ENCODE peak calls at places on chromosomes 5 and 9, in nine cellular contexts. T is cardiac fibroblast, O is MM.1S, J is HCT116, W is hepatocyte, V is psoas muscle, K is foreskin fibroblast, A is mammary epithelial cell, E is heart left ventricle. D is an unnamed sample.

GRCh38 chr9:121294181-121294743 is 26.3 kb downstream of the GSN start:
- DNase-seq in E (peak), A (no peak), T (no peak), V (peak), J (no peak), W (no peak), O (no peak), K (no peak), D (no peak)

GRCh38 chr5:113166710-113167366 is 190.2 kb downstream of the DCP2 start:
- DNase-seq in O (no peak), J (peak), A (peak), W (peak), E (no peak), T (peak), V (no peak), K (peak), D (peak)

GRCh38 chr5:135887881-135888614 is 7.6 kb downstream of the IL9 start:
- DNase-seq in A (no peak), T (peak), K (peak), E (no peak), J (no peak), V (no peak), W (peak), O (no peak), D (peak)

GRCh38 chr5:172102913-172103629 is 85.0 kb downstream of the STK10 start:
- DNase-seq in W (peak), K (peak), O (no peak), T (peak), J (peak), A (peak), V (peak), E (peak), D (peak)

GRCh38 chr9:71755869-71756268 is 12.4 kb downstream of the CEMIP2 start:
- DNase-seq in J (no peak), T (no peak), O (no peak), V (no peak), K (no peak), A (no peak), W (no peak), E (no peak), D (no peak)

GRCh38 chr9:4987996-4988421 is 2.9 kb downstream of the JAK2 start:
- DNase-seq in O (peak), E (no peak), V (no peak), T (peak), J (peak), A (peak), K (peak), W (peak), D (peak)

GRCh38 chr5:180670586-180671359 is 21.4 kb upstream of the FLT4 start:
- DNase-seq in W (peak), O (peak), K (no peak), E (no peak), A (peak), J (peak), V (no peak), T (peak), D (peak)

GRCh38 chr5:158933494-158934318 is 166.0 kb downstream of the EBF1 start:
- DNase-seq in T (no peak), O (no peak), K (no peak), E (no peak), J (no peak), V (no peak), A (no peak), W (no peak), D (no peak)

GRCh38 chr5:123945548-123945947 is 433.6 kb downstream of the CSNK1G3 start:
- DNase-seq in J (no peak), E (no peak), W (no peak), O (no peak), T (no peak), A (no peak), V (no peak), K (no peak), D (no peak)

GRCh38 chr9:136740971-136741884 is 1.5 kb downstream of the LCN10 start:
- DNase-seq in A (no peak), E (no peak), J (no peak), O (no peak), T (peak), V (no peak), K (no peak), W (no peak), D (no peak)

GRCh38 chr9:132201139-132201538 is 39.3 kb downstream of the NTNG2 start:
- DNase-seq in K (no peak), E (peak), A (no peak), V (no peak), J (no peak), O (no peak), W (no peak), T (no peak), D (no peak)

GRCh38 chr5:55634204-55634785 is 77.8 kb downstream of the SLC38A9 start:
- DNase-seq in T (peak), O (no peak), A (no peak), W (no peak), V (no peak), E (no peak), J (no peak), K (no peak), D (peak)

GRCh38 chr5:82641362-82641988 is 363.3 kb upstream of the RPS23 start:
- DNase-seq in W (peak), O (peak), J (peak), A (peak), K (peak), E (no peak), T (peak), V (peak), D (peak)

DNA sequence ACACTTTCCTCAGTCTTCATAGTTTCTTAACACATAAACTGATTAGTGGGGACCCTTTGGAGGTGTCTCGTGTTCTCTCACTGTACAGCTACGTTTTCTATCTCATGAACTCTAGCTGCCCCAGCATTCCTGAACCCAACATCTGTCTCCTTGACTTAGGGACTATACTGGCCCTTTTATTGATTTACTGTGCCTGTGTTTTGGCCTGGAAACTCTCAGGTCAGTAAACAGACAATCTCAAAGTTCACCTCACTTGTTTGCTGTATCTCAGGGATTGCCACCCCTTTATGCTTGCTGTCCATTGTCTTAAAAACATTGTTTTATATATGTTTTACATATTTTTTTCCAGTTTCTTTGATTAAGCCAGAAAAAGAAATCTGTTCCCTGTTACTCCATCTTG is 222.8 kb downstream of the FAM170A start:
- DNase-seq in W (no peak), J (no peak), E (no peak), A (no peak), K (no peak), T (no peak), V (no peak), O (no peak), D (no peak)
- H3K4me3 ChIP-seq in W (no peak), J (no peak), E (no peak), A (no peak), K (no peak), T (no peak), V (no peak), O (no peak), D (no peak)

GRCh38 chr5:139764250-139764791 is 31.3 kb upstream of the PSD2 start:
- DNase-seq in T (peak), O (no peak), J (no peak), A (no peak), W (peak), K (no peak), E (no peak), V (no peak), D (no peak)
- H3K4me3 ChIP-seq in T (no peak), O (no peak), J (no peak), A (no peak), W (no peak), K (no peak), E (no peak), V (no peak), D (no peak)

GRCh38 chr5:111744455-111744854 is 12.5 kb downstream of the NREP start:
- DNase-seq in O (no peak), T (no peak), K (no peak), A (no peak), E (no peak), J (no peak), V (no peak), W (no peak), D (no peak)
- H3K4me3 ChIP-seq in O (no peak), T (no peak), K (no peak), A (no peak), E (no peak), J (no peak), V (no peak), W (no peak), D (no peak)

DNA sequence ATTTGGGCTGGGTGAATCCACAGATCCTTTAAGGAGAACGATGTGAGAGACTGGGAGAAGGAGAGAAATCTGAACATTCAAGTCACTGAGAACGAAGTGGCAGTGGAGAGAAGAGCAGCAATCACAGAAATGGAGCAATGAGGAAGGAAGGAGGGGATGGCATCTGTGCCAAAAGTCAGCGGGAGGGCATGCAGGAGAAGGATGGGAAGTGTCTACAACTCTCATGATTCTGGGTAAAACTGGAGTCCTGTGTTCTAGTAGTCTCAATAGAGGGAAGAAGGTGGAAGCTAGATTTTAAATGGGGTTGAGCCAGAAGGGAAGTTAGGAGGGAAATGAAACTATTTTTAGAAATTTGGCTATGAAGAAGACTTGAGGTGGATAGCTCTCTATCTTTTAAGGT is 39.1 kb upstream of the SPATA31C2 start:
- DNase-seq in A (no peak), T (no peak), E (no peak), V (no peak), W (no peak), J (no peak), O (no peak), K (no peak), D (no peak)
- H3K4me3 ChIP-seq in A (no peak), T (no peak), E (no peak), V (no peak), W (no peak), J (no peak), O (no peak), K (no peak), D (no peak)

DNA sequence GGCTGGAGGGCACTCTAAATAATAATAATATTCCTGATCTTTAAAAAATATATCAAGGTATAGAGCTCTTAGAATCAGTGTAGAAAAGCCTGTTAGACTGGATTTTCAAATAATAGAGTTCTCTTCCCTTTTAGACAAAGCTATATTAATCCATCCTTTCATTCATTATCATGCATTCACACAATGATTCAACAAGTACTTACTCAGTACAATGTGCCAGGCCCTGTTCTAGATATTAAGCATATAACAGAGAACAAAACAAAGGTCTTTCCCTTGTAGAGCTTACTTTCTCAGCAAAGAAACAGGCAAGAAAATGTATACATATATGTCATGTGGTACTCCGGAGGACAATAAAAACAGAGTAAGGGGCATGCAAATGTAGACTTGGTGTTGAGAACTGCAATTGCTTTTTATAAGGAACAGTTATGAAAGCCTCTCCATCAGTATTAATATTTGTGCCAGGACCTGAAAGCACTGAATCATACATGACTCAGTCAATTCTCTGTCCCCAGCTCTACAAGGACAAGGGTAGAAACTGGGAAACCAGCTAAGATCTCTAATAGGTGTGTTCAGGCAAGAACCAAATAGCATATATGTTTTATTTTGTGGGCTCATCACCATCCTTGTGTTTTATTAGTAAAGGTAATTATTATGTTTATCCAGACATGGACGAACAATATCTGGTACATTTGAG is 72.2 kb downstream of the PIP5K1B start:
- DNase-seq in K (peak), V (no peak), T (no peak), E (no peak), J (no peak), A (no peak), O (no peak), W (no peak), D (no peak)
- H3K4me3 ChIP-seq in K (no peak), V (no peak), T (no peak), E (no peak), J (no peak), A (no peak), O (no peak), W (no peak), D (no peak)

D was measured in astrocyte.